ENCODE peak calls at places on chromosomes 3 and 15, in ten cellular contexts. One of them, this sample, is unnamed.

GRCh38 chr3:111282024-111282423 is 210.4 kb downstream of the NECTIN3 start:
- DNase-seq in thoracic aorta: no peak
- DNase-seq in hepatocyte: no peak
- DNase-seq in pancreas: no peak
- DNase-seq in transverse colon: no peak
- DNase-seq in PC-3: no peak
- DNase-seq in colonic mucosa: no peak
- DNase-seq in tibial nerve: no peak
- DNase-seq in AG04450: no peak
- DNase-seq in ovary: no peak
- DNase-seq in this sample: no peak

GRCh38 chr15:83653639-83654378 is at the start of gene ADAMTSL3:
- DNase-seq in tibial nerve: peak
- DNase-seq in colonic mucosa: peak
- DNase-seq in pancreas: peak
- DNase-seq in hepatocyte: peak
- DNase-seq in transverse colon: peak
- DNase-seq in thoracic aorta: peak
- DNase-seq in AG04450: no peak
- DNase-seq in PC-3: peak
- DNase-seq in ovary: peak
- DNase-seq in this sample: no peak

GRCh38 chr15:71455107-71455506 is 339.8 kb downstream of the THSD4 start:
- DNase-seq in thoracic aorta: no peak
- DNase-seq in hepatocyte: no peak
- DNase-seq in ovary: no peak
- DNase-seq in pancreas: no peak
- DNase-seq in PC-3: peak
- DNase-seq in transverse colon: no peak
- DNase-seq in tibial nerve: no peak
- DNase-seq in colonic mucosa: no peak
- DNase-seq in AG04450: no peak
- DNase-seq in this sample: no peak

GRCh38 chr3:171804618-171805389 is 5.5 kb downstream of the PLD1 start:
- DNase-seq in thoracic aorta: no peak
- DNase-seq in ovary: peak
- DNase-seq in pancreas: no peak
- DNase-seq in colonic mucosa: no peak
- DNase-seq in PC-3: no peak
- DNase-seq in hepatocyte: no peak
- DNase-seq in tibial nerve: no peak
- DNase-seq in transverse colon: no peak
- DNase-seq in AG04450: no peak
- DNase-seq in this sample: no peak

GRCh38 chr3:18223591-18224338 is 201.4 kb downstream of the SATB1 start:
- DNase-seq in hepatocyte: no peak
- DNase-seq in tibial nerve: no peak
- DNase-seq in pancreas: no peak
- DNase-seq in ovary: no peak
- DNase-seq in transverse colon: peak
- DNase-seq in PC-3: no peak
- DNase-seq in colonic mucosa: no peak
- DNase-seq in thoracic aorta: no peak
- DNase-seq in AG04450: no peak
- DNase-seq in this sample: no peak

GRCh38 chr15:60590935-60591490 is 112.1 kb upstream of the ICE2 start:
- DNase-seq in thoracic aorta: no peak
- DNase-seq in AG04450: no peak
- DNase-seq in pancreas: peak
- DNase-seq in ovary: peak
- DNase-seq in hepatocyte: peak
- DNase-seq in PC-3: no peak
- DNase-seq in transverse colon: peak
- DNase-seq in tibial nerve: peak
- DNase-seq in colonic mucosa: peak
- DNase-seq in this sample: no peak

GRCh38 chr15:74608776-74609175 is 6.9 kb upstream of the CLK3 start:
- DNase-seq in hepatocyte: no peak
- DNase-seq in AG04450: no peak
- DNase-seq in transverse colon: no peak
- DNase-seq in colonic mucosa: no peak
- DNase-seq in tibial nerve: no peak
- DNase-seq in pancreas: no peak
- DNase-seq in PC-3: no peak
- DNase-seq in thoracic aorta: no peak
- DNase-seq in ovary: no peak
- DNase-seq in this sample: no peak

GRCh38 chr3:120129718-120130117 is 35.5 kb upstream of the GSK3B start:
- DNase-seq in AG04450: no peak
- DNase-seq in PC-3: peak
- DNase-seq in thoracic aorta: no peak
- DNase-seq in tibial nerve: no peak
- DNase-seq in transverse colon: no peak
- DNase-seq in ovary: no peak
- DNase-seq in hepatocyte: no peak
- DNase-seq in colonic mucosa: no peak
- DNase-seq in pancreas: no peak
- DNase-seq in this sample: no peak

GRCh38 chr15:92384391-92384790 is 9.3 kb upstream of the ST8SIA2 start:
- DNase-seq in hepatocyte: no peak
- DNase-seq in transverse colon: no peak
- DNase-seq in PC-3: no peak
- DNase-seq in pancreas: no peak
- DNase-seq in colonic mucosa: no peak
- DNase-seq in tibial nerve: no peak
- DNase-seq in ovary: no peak
- DNase-seq in thoracic aorta: no peak
- DNase-seq in AG04450: no peak
- DNase-seq in this sample: no peak

GRCh38 chr15:66115568-66116206 is 137.9 kb downstream of the MEGF11 start:
- DNase-seq in transverse colon: peak
- DNase-seq in thoracic aorta: no peak
- DNase-seq in AG04450: no peak
- DNase-seq in PC-3: no peak
- DNase-seq in hepatocyte: peak
- DNase-seq in pancreas: no peak
- DNase-seq in colonic mucosa: peak
- DNase-seq in ovary: no peak
- DNase-seq in tibial nerve: no peak
- DNase-seq in this sample: no peak

GRCh38 chr3:2727566-2728318 is 382.4 kb downstream of the IL5RA start:
- DNase-seq in colonic mucosa: no peak
- DNase-seq in hepatocyte: no peak
- DNase-seq in transverse colon: no peak
- DNase-seq in ovary: no peak
- DNase-seq in thoracic aorta: no peak
- DNase-seq in pancreas: no peak
- DNase-seq in tibial nerve: no peak
- DNase-seq in PC-3: no peak
- DNase-seq in AG04450: no peak
- DNase-seq in this sample: no peak

GRCh38 chr15:58934114-58934447 is 602 bp upstream of the SLTM start:
- DNase-seq in pancreas: no peak
- DNase-seq in colonic mucosa: no peak
- DNase-seq in hepatocyte: no peak
- DNase-seq in tibial nerve: no peak
- DNase-seq in thoracic aorta: no peak
- DNase-seq in AG04450: no peak
- DNase-seq in transverse colon: no peak
- DNase-seq in ovary: no peak
- DNase-seq in PC-3: no peak
- DNase-seq in this sample: no peak

GRCh38 chr15:70262171-70262570 is 164.5 kb upstream of the TLE3 start:
- DNase-seq in AG04450: no peak
- DNase-seq in PC-3: no peak
- DNase-seq in ovary: no peak
- DNase-seq in hepatocyte: no peak
- DNase-seq in thoracic aorta: no peak
- DNase-seq in colonic mucosa: no peak
- DNase-seq in pancreas: no peak
- DNase-seq in tibial nerve: no peak
- DNase-seq in transverse colon: no peak
- DNase-seq in this sample: no peak

GRCh38 chr3:99838755-99839154 is 21.1 kb downstream of the CMSS1 start:
- DNase-seq in ovary: no peak
- DNase-seq in hepatocyte: no peak
- DNase-seq in pancreas: no peak
- DNase-seq in tibial nerve: no peak
- DNase-seq in transverse colon: no peak
- DNase-seq in thoracic aorta: no peak
- DNase-seq in PC-3: no peak
- DNase-seq in colonic mucosa: no peak
- DNase-seq in AG04450: no peak
- DNase-seq in this sample: no peak

GRCh38 chr3:58111513-58112184 is 99.1 kb downstream of the DNASE1L3 start:
- DNase-seq in AG04450: no peak
- DNase-seq in tibial nerve: no peak
- DNase-seq in pancreas: peak
- DNase-seq in colonic mucosa: peak
- DNase-seq in thoracic aorta: no peak
- DNase-seq in hepatocyte: peak
- DNase-seq in ovary: no peak
- DNase-seq in transverse colon: peak
- DNase-seq in PC-3: peak
- DNase-seq in this sample: no peak

GRCh38 chr3:193617628-193618027 is 24.6 kb downstream of the OPA1 start:
- DNase-seq in hepatocyte: no peak
- DNase-seq in AG04450: no peak
- DNase-seq in thoracic aorta: no peak
- DNase-seq in pancreas: no peak
- DNase-seq in tibial nerve: no peak
- DNase-seq in PC-3: no peak
- DNase-seq in transverse colon: no peak
- DNase-seq in colonic mucosa: no peak
- DNase-seq in ovary: no peak
- DNase-seq in this sample: no peak

GRCh38 chr3:193621127-193621526 is 28.1 kb downstream of the OPA1 start:
- DNase-seq in tibial nerve: no peak
- DNase-seq in hepatocyte: no peak
- DNase-seq in pancreas: no peak
- DNase-seq in PC-3: no peak
- DNase-seq in colonic mucosa: no peak
- DNase-seq in AG04450: no peak
- DNase-seq in transverse colon: no peak
- DNase-seq in thoracic aorta: no peak
- DNase-seq in ovary: no peak
- DNase-seq in this sample: no peak

GRCh38 chr3:193620055-193620454 is 27.0 kb downstream of the OPA1 start:
- DNase-seq in thoracic aorta: no peak
- DNase-seq in colonic mucosa: no peak
- DNase-seq in transverse colon: no peak
- DNase-seq in PC-3: no peak
- DNase-seq in ovary: no peak
- DNase-seq in hepatocyte: no peak
- DNase-seq in tibial nerve: no peak
- DNase-seq in pancreas: no peak
- DNase-seq in AG04450: no peak
- DNase-seq in this sample: no peak

GRCh38 chr3:193620650-193621049 is 27.6 kb downstream of the OPA1 start:
- DNase-seq in pancreas: no peak
- DNase-seq in thoracic aorta: no peak
- DNase-seq in hepatocyte: no peak
- DNase-seq in AG04450: no peak
- DNase-seq in colonic mucosa: no peak
- DNase-seq in PC-3: no peak
- DNase-seq in tibial nerve: no peak
- DNase-seq in transverse colon: no peak
- DNase-seq in ovary: no peak
- DNase-seq in this sample: no peak
- H3K27ac ChIP-seq in pancreas: no peak
- H3K27ac ChIP-seq in thoracic aorta: no peak
- H3K27ac ChIP-seq in hepatocyte: no peak
- H3K27ac ChIP-seq in AG04450: no peak
- H3K27ac ChIP-seq in colonic mucosa: no peak
- H3K27ac ChIP-seq in PC-3: no peak
- H3K27ac ChIP-seq in tibial nerve: no peak
- H3K27ac ChIP-seq in transverse colon: no peak
- H3K27ac ChIP-seq in ovary: no peak
- H3K27ac ChIP-seq in this sample: no peak

GRCh38 chr3:6679510-6679909 is 181.4 kb upstream of the GRM7 start:
- DNase-seq in transverse colon: no peak
- DNase-seq in hepatocyte: no peak
- DNase-seq in ovary: no peak
- DNase-seq in colonic mucosa: no peak
- DNase-seq in tibial nerve: no peak
- DNase-seq in PC-3: no peak
- DNase-seq in pancreas: no peak
- DNase-seq in AG04450: no peak
- DNase-seq in thoracic aorta: no peak
- DNase-seq in this sample: no peak
- TF ChIP-seq CTCF in transverse colon: no peak
- TF ChIP-seq CTCF in hepatocyte: no peak
- TF ChIP-seq CTCF in ovary: no peak
- TF ChIP-seq CTCF in colonic mucosa: no peak
- TF ChIP-seq CTCF in tibial nerve: no peak
- TF ChIP-seq CTCF in PC-3: no peak
- TF ChIP-seq CTCF in pancreas: no peak
- TF ChIP-seq CTCF in AG04450: no peak
- TF ChIP-seq CTCF in thoracic aorta: no peak
- TF ChIP-seq CTCF in this sample: no peak

DNA sequence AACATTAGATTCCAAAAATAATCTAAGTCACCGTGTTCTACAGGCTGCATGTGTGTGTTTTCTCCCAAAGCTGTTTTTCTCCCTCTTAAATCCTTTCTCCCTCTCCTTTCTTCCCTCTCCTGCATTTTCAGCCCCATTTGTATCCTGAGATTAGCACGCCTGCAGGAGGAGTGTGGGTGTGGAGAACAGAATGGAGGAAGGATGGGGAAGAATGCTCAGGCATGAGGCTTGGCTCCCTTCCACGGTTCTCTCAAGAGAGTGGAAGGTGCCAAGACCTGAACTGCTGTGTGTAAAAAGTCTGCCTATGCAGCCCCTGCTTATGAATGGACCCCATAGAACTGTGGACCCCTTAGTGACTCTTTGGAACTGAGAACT is 285.6 kb upstream of the ROPN1 start:
- DNase-seq in thoracic aorta: no peak
- DNase-seq in transverse colon: peak
- DNase-seq in pancreas: no peak
- DNase-seq in tibial nerve: peak
- DNase-seq in hepatocyte: no peak
- DNase-seq in ovary: peak
- DNase-seq in AG04450: no peak
- DNase-seq in PC-3: no peak
- DNase-seq in colonic mucosa: peak
- DNase-seq in this sample: no peak
- H3K27ac ChIP-seq in thoracic aorta: peak
- H3K27ac ChIP-seq in transverse colon: peak
- H3K27ac ChIP-seq in pancreas: no peak
- H3K27ac ChIP-seq in tibial nerve: peak
- H3K27ac ChIP-seq in hepatocyte: no peak
- H3K27ac ChIP-seq in ovary: no peak
- H3K27ac ChIP-seq in AG04450: no peak
- H3K27ac ChIP-seq in PC-3: no peak
- H3K27ac ChIP-seq in colonic mucosa: no peak
- H3K27ac ChIP-seq in this sample: no peak

GRCh38 chr3:162777118-162777517 is 1280.5 kb downstream of the OTOL1 start:
- DNase-seq in colonic mucosa: no peak
- DNase-seq in pancreas: no peak
- DNase-seq in tibial nerve: no peak
- DNase-seq in hepatocyte: peak
- DNase-seq in transverse colon: no peak
- DNase-seq in thoracic aorta: no peak
- DNase-seq in PC-3: no peak
- DNase-seq in AG04450: no peak
- DNase-seq in ovary: no peak
- DNase-seq in this sample: no peak
- TF ChIP-seq CTCF in colonic mucosa: no peak
- TF ChIP-seq CTCF in pancreas: no peak
- TF ChIP-seq CTCF in tibial nerve: no peak
- TF ChIP-seq CTCF in hepatocyte: peak
- TF ChIP-seq CTCF in transverse colon: peak
- TF ChIP-seq CTCF in thoracic aorta: no peak
- TF ChIP-seq CTCF in PC-3: no peak
- TF ChIP-seq CTCF in AG04450: no peak
- TF ChIP-seq CTCF in ovary: no peak
- TF ChIP-seq CTCF in this sample: no peak

This sample was measured in Panc1.